ENCODE peak calls at places on chromosomes 6 and 20, in five cellular contexts. One of them, this sample, is unnamed.

GRCh38 chr20:63701329-63702035 is 5.0 kb downstream of the TNFRSF6B start:
- DNase-seq in Peyer's patch: no peak
- DNase-seq in IMR-90: no peak
- DNase-seq in cardiac fibroblast: no peak
- DNase-seq in astrocyte of the spinal cord: no peak
- DNase-seq in this sample: no peak

GRCh38 chr20:56827763-56828162 is 198.7 kb downstream of the TFAP2C start:
- DNase-seq in Peyer's patch: no peak
- DNase-seq in cardiac fibroblast: no peak
- DNase-seq in astrocyte of the spinal cord: no peak
- DNase-seq in IMR-90: no peak
- DNase-seq in this sample: no peak

GRCh38 chr6:74899416-74899815 is 306.4 kb downstream of the COL12A1 start:
- DNase-seq in IMR-90: peak; percentile 64
- DNase-seq in astrocyte of the spinal cord: peak; percentile 42
- DNase-seq in cardiac fibroblast: peak; percentile 69
- DNase-seq in Peyer's patch: no peak
- DNase-seq in this sample: no peak

GRCh38 chr6:39228992-39229767 is at the start of gene KCNK5:
- DNase-seq in Peyer's patch: peak; percentile 95
- DNase-seq in IMR-90: peak; percentile 2
- DNase-seq in cardiac fibroblast: peak; percentile 38
- DNase-seq in astrocyte of the spinal cord: peak; percentile 7
- DNase-seq in this sample: no peak

GRCh38 chr6:98516869-98517268 is 317.5 kb upstream of the POU3F2 start:
- DNase-seq in Peyer's patch: no peak
- DNase-seq in cardiac fibroblast: no peak
- DNase-seq in IMR-90: no peak
- DNase-seq in astrocyte of the spinal cord: no peak
- DNase-seq in this sample: no peak

GRCh38 chr20:881051-881820 is 34.9 kb downstream of the ANGPT4 start:
- DNase-seq in Peyer's patch: no peak
- DNase-seq in cardiac fibroblast: peak; percentile 52
- DNase-seq in astrocyte of the spinal cord: peak; percentile 22
- DNase-seq in IMR-90: peak; percentile 31
- DNase-seq in this sample: no peak

GRCh38 chr20:41163821-41164220 is 26.5 kb downstream of the PLCG1 start:
- DNase-seq in Peyer's patch: no peak
- DNase-seq in astrocyte of the spinal cord: no peak
- DNase-seq in IMR-90: no peak
- DNase-seq in cardiac fibroblast: no peak
- DNase-seq in this sample: no peak

GRCh38 chr6:157092736-157093135 is 230.6 kb downstream of the TMEM242 start:
- DNase-seq in IMR-90: no peak
- DNase-seq in cardiac fibroblast: peak; percentile 57
- DNase-seq in Peyer's patch: no peak
- DNase-seq in astrocyte of the spinal cord: no peak
- DNase-seq in this sample: no peak

GRCh38 chr6:13294499-13295069 is 33.8 kb downstream of the TBC1D7 start:
- DNase-seq in Peyer's patch: no peak
- DNase-seq in astrocyte of the spinal cord: no peak
- DNase-seq in IMR-90: no peak
- DNase-seq in cardiac fibroblast: no peak
- DNase-seq in this sample: no peak

GRCh38 chr20:18750735-18751134 is 62.8 kb upstream of the SCP2D1 start:
- DNase-seq in cardiac fibroblast: no peak
- DNase-seq in astrocyte of the spinal cord: no peak
- DNase-seq in IMR-90: no peak
- DNase-seq in Peyer's patch: no peak
- DNase-seq in this sample: no peak

GRCh38 chr6:3409699-3410384 is 47.0 kb downstream of the SLC22A23 start:
- DNase-seq in astrocyte of the spinal cord: no peak
- DNase-seq in Peyer's patch: peak; percentile 79
- DNase-seq in cardiac fibroblast: no peak
- DNase-seq in IMR-90: no peak
- DNase-seq in this sample: no peak

GRCh38 chr6:112571486-112571885 is 224.4 kb downstream of the RFPL4B start:
- DNase-seq in Peyer's patch: no peak
- DNase-seq in IMR-90: peak; percentile 72
- DNase-seq in astrocyte of the spinal cord: peak; percentile 81
- DNase-seq in cardiac fibroblast: peak; percentile 32
- DNase-seq in this sample: no peak

GRCh38 chr6:29743568-29743967 is 20.3 kb downstream of the HLA-F start:
- DNase-seq in Peyer's patch: no peak
- DNase-seq in IMR-90: no peak
- DNase-seq in cardiac fibroblast: no peak
- DNase-seq in astrocyte of the spinal cord: no peak
- DNase-seq in this sample: no peak

GRCh38 chr20:45406260-45407066 is 1.6 kb upstream of the DBNDD2 start:
- DNase-seq in IMR-90: no peak
- DNase-seq in astrocyte of the spinal cord: peak; percentile 3
- DNase-seq in Peyer's patch: peak; percentile 87
- DNase-seq in cardiac fibroblast: peak; percentile 47
- DNase-seq in this sample: no peak

GRCh38 chr6:135451617-135452190 is 45.8 kb downstream of the AHI1 start:
- DNase-seq in Peyer's patch: no peak
- DNase-seq in IMR-90: peak; percentile 43
- DNase-seq in cardiac fibroblast: peak; percentile 64
- DNase-seq in astrocyte of the spinal cord: peak; percentile 61
- DNase-seq in this sample: no peak

GRCh38 chr20:17873410-17874270 is 95.0 kb downstream of the SNX5 start:
- DNase-seq in cardiac fibroblast: peak; percentile 98
- DNase-seq in astrocyte of the spinal cord: peak; percentile 94
- DNase-seq in IMR-90: peak; percentile 96
- DNase-seq in Peyer's patch: peak; percentile 91
- DNase-seq in this sample: no peak

GRCh38 chr20:5156670-5157448 is 30.1 kb downstream of the CDS2 start:
- DNase-seq in Peyer's patch: no peak
- DNase-seq in cardiac fibroblast: peak; percentile 35
- DNase-seq in IMR-90: peak; percentile 74
- DNase-seq in astrocyte of the spinal cord: peak; percentile 35
- DNase-seq in this sample: no peak

GRCh38 chr6:13877116-13877515 is 47.6 kb upstream of the RNF182 start:
- DNase-seq in Peyer's patch: no peak
- DNase-seq in cardiac fibroblast: peak; percentile 9
- DNase-seq in IMR-90: peak; percentile 71
- DNase-seq in astrocyte of the spinal cord: peak; percentile 15
- DNase-seq in this sample: no peak

GRCh38 chr6:98845201-98846020 is 11.0 kb downstream of the POU3F2 start:
- DNase-seq in astrocyte of the spinal cord: peak; percentile 89
- DNase-seq in cardiac fibroblast: peak; percentile 87
- DNase-seq in IMR-90: peak; percentile 78
- DNase-seq in Peyer's patch: peak; percentile 80
- DNase-seq in this sample: peak; percentile 22

GRCh38 chr6:113352029-113352801 is 504.9 kb upstream of the MARCKS start:
- DNase-seq in Peyer's patch: no peak
- DNase-seq in astrocyte of the spinal cord: peak; percentile 81
- DNase-seq in cardiac fibroblast: peak; percentile 72
- DNase-seq in IMR-90: peak; percentile 84
- DNase-seq in this sample: no peak

GRCh38 chr6:128569737-128570438 is 49.5 kb upstream of the PTPRK start:
- DNase-seq in IMR-90: peak; percentile 75
- DNase-seq in cardiac fibroblast: peak; percentile 78
- DNase-seq in astrocyte of the spinal cord: peak; percentile 81
- DNase-seq in Peyer's patch: no peak
- DNase-seq in this sample: no peak

GRCh38 chr6:22151892-22152291 is 144.9 kb downstream of the PRL start:
- DNase-seq in IMR-90: no peak
- DNase-seq in astrocyte of the spinal cord: no peak
- DNase-seq in cardiac fibroblast: no peak
- DNase-seq in Peyer's patch: no peak
- DNase-seq in this sample: no peak

GRCh38 chr20:24771651-24772061 is 177.4 kb upstream of the CST7 start:
- DNase-seq in Peyer's patch: peak; percentile 15
- DNase-seq in astrocyte of the spinal cord: no peak
- DNase-seq in IMR-90: no peak
- DNase-seq in cardiac fibroblast: no peak
- DNase-seq in this sample: no peak

GRCh38 chr6:142152731-142153130 is 5.7 kb downstream of the VTA1 start:
- DNase-seq in astrocyte of the spinal cord: peak; percentile 50
- DNase-seq in cardiac fibroblast: peak; percentile 63
- DNase-seq in IMR-90: peak; percentile 82
- DNase-seq in Peyer's patch: no peak
- DNase-seq in this sample: no peak

GRCh38 chr6:142155091-142155490 is 8.0 kb downstream of the VTA1 start:
- DNase-seq in Peyer's patch: no peak
- DNase-seq in IMR-90: no peak
- DNase-seq in astrocyte of the spinal cord: no peak
- DNase-seq in cardiac fibroblast: peak; percentile 27
- DNase-seq in this sample: no peak

GRCh38 chr6:142153230-142153629 is 6.2 kb downstream of the VTA1 start:
- DNase-seq in IMR-90: no peak
- DNase-seq in cardiac fibroblast: no peak
- DNase-seq in Peyer's patch: no peak
- DNase-seq in astrocyte of the spinal cord: no peak
- DNase-seq in this sample: no peak

GRCh38 chr6:142155895-142156757 is 9.1 kb downstream of the VTA1 start:
- DNase-seq in cardiac fibroblast: peak; percentile 47
- DNase-seq in astrocyte of the spinal cord: peak; percentile 47
- DNase-seq in IMR-90: peak; percentile 37
- DNase-seq in Peyer's patch: no peak
- DNase-seq in this sample: no peak
- TF ChIP-seq CTCF in cardiac fibroblast: no peak
- TF ChIP-seq CTCF in astrocyte of the spinal cord: peak; percentile 37
- TF ChIP-seq CTCF in IMR-90: peak; percentile 53
- TF ChIP-seq CTCF in Peyer's patch: peak; percentile 42
- TF ChIP-seq CTCF in this sample: peak; percentile 7

GRCh38 chr6:108671175-108671574 is 110.5 kb downstream of the FOXO3 start:
- DNase-seq in cardiac fibroblast: no peak
- DNase-seq in astrocyte of the spinal cord: no peak
- DNase-seq in Peyer's patch: no peak
- DNase-seq in IMR-90: no peak
- DNase-seq in this sample: no peak

GRCh38 chr6:108673602-108674001 is 112.9 kb downstream of the FOXO3 start:
- DNase-seq in IMR-90: peak; percentile 29
- DNase-seq in cardiac fibroblast: no peak
- DNase-seq in astrocyte of the spinal cord: no peak
- DNase-seq in Peyer's patch: no peak
- DNase-seq in this sample: no peak

GRCh38 chr6:108675226-108676160 is 114.8 kb downstream of the FOXO3 start:
- DNase-seq in cardiac fibroblast: no peak
- DNase-seq in astrocyte of the spinal cord: no peak
- DNase-seq in IMR-90: no peak
- DNase-seq in Peyer's patch: no peak
- DNase-seq in this sample: no peak

GRCh38 chr6:108671790-108672189 is 111.1 kb downstream of the FOXO3 start:
- DNase-seq in astrocyte of the spinal cord: no peak
- DNase-seq in Peyer's patch: no peak
- DNase-seq in cardiac fibroblast: no peak
- DNase-seq in IMR-90: no peak
- DNase-seq in this sample: no peak

DNA sequence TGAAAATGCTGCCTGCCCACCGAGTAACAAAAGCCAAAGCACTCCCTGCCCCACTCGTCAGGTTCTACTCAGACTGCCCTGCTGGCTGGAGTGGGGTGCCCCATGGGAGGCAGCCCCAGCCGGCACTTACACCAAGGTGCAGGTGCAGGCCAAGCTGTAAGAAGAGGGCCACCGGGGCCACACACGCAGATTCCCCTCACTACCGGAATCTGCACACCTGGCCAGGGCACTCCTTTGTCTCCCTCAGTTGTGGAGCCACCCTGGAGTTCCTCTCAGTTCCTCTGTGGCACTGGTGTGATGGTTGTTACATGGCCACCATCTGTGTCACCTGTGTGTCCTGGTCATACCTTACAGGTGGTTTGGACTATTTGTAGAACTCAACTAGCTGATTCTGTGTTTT is 112.4 kb downstream of the FOXO3 start:
- DNase-seq in cardiac fibroblast: no peak
- DNase-seq in IMR-90: no peak
- DNase-seq in Peyer's patch: no peak
- DNase-seq in astrocyte of the spinal cord: no peak
- DNase-seq in this sample: no peak
- H3K4me3 ChIP-seq in cardiac fibroblast: no peak overlapping the region
- H3K4me3 ChIP-seq in IMR-90: no peak overlapping the region
- H3K4me3 ChIP-seq in Peyer's patch: no peak overlapping the region
- H3K4me3 ChIP-seq in astrocyte of the spinal cord: no peak overlapping the region
- H3K4me3 ChIP-seq in this sample: no peak overlapping the region

DNA sequence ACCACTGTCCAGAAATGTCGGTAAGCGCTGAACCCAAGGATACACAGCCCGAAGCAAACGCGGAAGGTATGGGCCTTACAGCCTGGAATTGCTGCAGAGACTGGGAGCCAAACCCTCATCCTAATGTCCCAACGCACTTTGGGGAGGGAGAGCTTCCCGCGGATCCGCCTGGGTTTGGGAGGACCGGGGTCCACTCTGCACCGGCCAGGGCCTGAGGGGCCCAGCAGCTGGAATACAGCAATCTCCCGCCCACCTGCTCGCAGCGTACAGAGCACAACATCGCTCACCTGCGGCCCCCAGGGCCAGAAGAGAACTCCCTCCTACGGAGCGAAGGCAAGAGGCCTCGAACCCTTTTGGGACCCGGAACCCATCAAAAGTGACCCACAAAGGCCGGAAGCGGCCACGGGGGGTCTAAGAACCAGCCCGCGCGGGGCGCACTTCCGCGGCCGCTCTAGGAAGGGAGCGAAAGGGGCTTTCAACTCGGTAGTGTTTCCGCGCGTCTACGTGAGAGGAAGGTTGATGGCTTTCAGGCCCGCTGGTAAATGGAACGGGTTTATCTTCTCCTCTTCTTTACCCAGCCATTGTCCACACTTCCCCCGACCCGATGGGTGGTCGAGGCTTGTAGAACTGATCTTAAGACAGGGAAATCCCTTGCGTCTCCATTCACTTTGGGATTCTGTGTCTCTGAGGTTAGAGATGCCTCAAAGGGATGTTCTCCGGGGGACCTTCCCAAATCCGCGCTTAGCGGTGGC is at the start of gene ZSCAN12:
- DNase-seq in astrocyte of the spinal cord: peak; percentile 90
- DNase-seq in Peyer's patch: peak; percentile 79
- DNase-seq in cardiac fibroblast: peak; percentile 93
- DNase-seq in IMR-90: peak; percentile 89
- DNase-seq in this sample: peak; percentile 83
- TF ChIP-seq CTCF in astrocyte of the spinal cord: peak; percentile 81
- TF ChIP-seq CTCF in Peyer's patch: peak; percentile 31
- TF ChIP-seq CTCF in cardiac fibroblast: peak; percentile 60
- TF ChIP-seq CTCF in IMR-90: peak; percentile 65
- TF ChIP-seq CTCF in this sample: peak; percentile 60

DNA sequence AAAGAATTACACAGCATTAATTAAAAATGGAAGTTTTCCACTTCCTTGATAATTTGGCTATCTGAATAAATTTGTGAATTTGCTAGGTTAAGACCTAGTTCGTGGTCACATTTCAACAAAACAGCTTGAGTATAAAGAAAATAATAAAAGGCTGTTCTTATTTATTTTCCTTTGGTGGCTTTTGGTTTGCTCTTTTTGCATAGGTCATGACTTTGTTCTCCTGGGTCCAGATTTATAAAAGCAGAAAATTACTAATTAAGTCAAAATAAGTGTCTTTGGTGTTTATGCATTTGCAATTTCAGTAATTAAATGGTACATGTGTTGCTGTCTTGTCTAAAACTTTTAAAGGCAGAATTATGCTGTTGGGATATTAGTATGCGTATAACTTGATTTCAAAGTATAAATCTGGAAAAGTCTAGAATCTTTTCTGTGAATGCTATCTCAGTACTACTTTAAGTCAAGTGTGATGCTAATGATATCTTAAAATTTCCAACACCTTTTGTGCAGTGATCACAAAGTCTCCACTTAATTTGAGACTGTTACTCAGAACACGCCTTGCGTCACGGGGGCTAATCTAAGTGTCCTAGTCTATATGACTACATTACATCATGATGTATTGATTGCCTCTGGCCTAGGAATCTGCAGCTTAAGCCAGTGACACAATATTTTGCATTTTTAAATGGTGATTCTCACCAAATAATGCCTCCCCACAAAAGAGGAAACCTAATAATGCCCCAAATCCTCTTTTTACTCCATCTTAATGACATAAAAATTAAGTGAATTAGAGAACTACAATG is 41.0 kb downstream of the GNAS start:
- DNase-seq in astrocyte of the spinal cord: no peak
- DNase-seq in IMR-90: peak; percentile 34
- DNase-seq in cardiac fibroblast: no peak
- DNase-seq in Peyer's patch: no peak
- DNase-seq in this sample: no peak
- H3K4me3 ChIP-seq in astrocyte of the spinal cord: peak overlapping the region; percentile 86
- H3K4me3 ChIP-seq in IMR-90: peak overlapping the region; percentile 11
- H3K4me3 ChIP-seq in cardiac fibroblast: peak overlapping the region; percentile 81
- H3K4me3 ChIP-seq in Peyer's patch: peak overlapping the region; percentile 98
- H3K4me3 ChIP-seq in this sample: peak overlapping the region; percentile 79